ENCODE peak calls at places on chromosome 1, in ten cellular contexts. R is endodermal cell, K is fibroblast of lung, G is DND-41, N is Karpas-422, X is HCT116, P is hepatocyte, F is suprapubic skin, M is left ventricle myocardium inferior, D is right cardiac atrium. Y is an unnamed sample.

GRCh38 chr1:114153051-114153620 is 533 bp downstream of the SYT6 start:
- DNase-seq in R (no peak), K (no peak), G (no peak), N (no peak), X (no peak), P (peak; percentile 32), F (no peak), M (no peak), D (no peak), Y (no peak)

GRCh38 chr1:100883963-100884362 is 10.7 kb downstream of the EXTL2 start:
- DNase-seq in R (no peak), K (peak; percentile 67), G (no peak), N (no peak), X (no peak), P (peak; percentile 47), F (no peak), M (no peak), D (no peak), Y (no peak)

GRCh38 chr1:22500476-22500875 is 48.8 kb downstream of the ZBTB40 start:
- DNase-seq in R (no peak), K (peak; percentile 72), G (no peak), N (no peak), X (peak; percentile 2), P (peak; percentile 13), F (no peak), M (no peak), D (peak; percentile 38), Y (peak; percentile 74)

GRCh38 chr1:68889471-68889870 is 392.6 kb upstream of the DEPDC1 start:
- DNase-seq in R (no peak), K (no peak), G (no peak), N (no peak), X (no peak), P (no peak), F (no peak), M (no peak), D (no peak), Y (no peak)

GRCh38 chr1:87104945-87105344 is 190.5 kb downstream of the HS2ST1 start:
- DNase-seq in R (no peak), K (no peak), G (no peak), N (no peak), X (no peak), P (no peak), F (no peak), M (no peak), D (no peak), Y (no peak)

GRCh38 chr1:56336972-56337371 is 242.4 kb downstream of the PLPP3 start:
- DNase-seq in R (no peak), K (peak; percentile 40), G (no peak), N (no peak), X (no peak), P (no peak), F (no peak), M (no peak), D (no peak), Y (no peak)

GRCh38 chr1:231315887-231316286 is 21.8 kb downstream of the EXOC8 start:
- DNase-seq in R (peak; percentile 89), K (no peak), G (peak; percentile 41), N (peak; percentile 89), X (peak; percentile 44), P (peak; percentile 24), F (no peak), M (peak; percentile 24), D (no peak), Y (no peak)

GRCh38 chr1:77794550-77794949 is 15.1 kb downstream of the MIGA1 start:
- DNase-seq in R (no peak), K (no peak), G (no peak), N (no peak), X (no peak), P (no peak), F (no peak), M (no peak), D (no peak), Y (no peak)

GRCh38 chr1:206700445-206701036 is 15.8 kb downstream of the MAPKAPK2 start:
- DNase-seq in R (no peak), K (no peak), G (no peak), N (no peak), X (no peak), P (no peak), F (no peak), M (no peak), D (no peak), Y (no peak)

GRCh38 chr1:206696812-206697585 is 12.3 kb downstream of the MAPKAPK2 start:
- DNase-seq in R (no peak), K (no peak), G (no peak), N (no peak), X (no peak), P (no peak), F (no peak), M (no peak), D (no peak), Y (no peak)

GRCh38 chr1:206698990-206699586 is 14.4 kb downstream of the MAPKAPK2 start:
- DNase-seq in R (no peak), K (no peak), G (no peak), N (no peak), X (no peak), P (no peak), F (no peak), M (no peak), D (no peak), Y (no peak)

GRCh38 chr1:206698011-206698410 is 13.3 kb downstream of the MAPKAPK2 start:
- DNase-seq in R (no peak), K (no peak), G (no peak), N (no peak), X (no peak), P (no peak), F (no peak), M (no peak), D (no peak), Y (no peak)

DNA sequence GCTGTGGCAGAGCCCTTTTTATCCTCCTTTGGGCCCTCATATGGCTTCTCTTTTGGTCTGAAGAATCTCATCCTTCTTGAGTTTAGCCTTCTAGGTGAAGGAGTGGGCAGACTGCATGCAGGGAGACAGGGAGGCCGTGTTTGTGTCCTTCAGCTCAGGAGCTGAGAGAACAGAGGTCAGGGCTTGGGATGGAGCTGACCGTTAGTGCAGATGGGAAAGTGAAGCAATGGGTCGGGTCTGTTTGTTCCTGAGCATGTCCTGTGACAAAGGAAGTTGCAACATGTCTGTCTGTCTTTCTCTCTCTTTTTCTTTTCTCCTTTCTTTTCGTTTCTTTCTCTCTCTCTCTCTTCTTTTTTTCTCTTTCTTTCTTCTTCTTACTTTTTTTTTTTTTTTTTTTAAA is 14.9 kb downstream of the MAPKAPK2 start:
- DNase-seq in R (no peak), K (no peak), G (no peak), N (no peak), X (no peak), P (no peak), F (no peak), M (no peak), D (no peak), Y (no peak)
- H3K4me3 ChIP-seq in R (no peak overlapping the region), K (no peak overlapping the region), G (no peak overlapping the region), N (no peak overlapping the region), X (no peak overlapping the region), P (no peak overlapping the region), F (no peak overlapping the region), M (peak overlapping the region; percentile 16), D (no peak overlapping the region), Y (no peak overlapping the region)

GRCh38 chr1:233114159-233114558 is 163.7 kb downstream of the NTPCR start:
- DNase-seq in R (peak; percentile 64), K (peak; percentile 80), G (no peak), N (no peak), X (peak; percentile 29), P (no peak), F (no peak), M (no peak), D (no peak), Y (peak; percentile 42)

GRCh38 chr1:233113009-233113712 is 162.8 kb downstream of the NTPCR start:
- DNase-seq in R (peak; percentile 75), K (peak; percentile 100), G (peak; percentile 70), N (no peak), X (peak; percentile 94), P (peak; percentile 87), F (peak; percentile 87), M (peak; percentile 71), D (peak; percentile 83), Y (peak; percentile 71)

GRCh38 chr1:233113713-233114028 is 163.3 kb downstream of the NTPCR start:
- DNase-seq in R (peak; percentile 90), K (no peak), G (no peak), N (no peak), X (no peak), P (no peak), F (no peak), M (no peak), D (no peak), Y (no peak)

GRCh38 chr1:233111731-233112130 is 161.3 kb downstream of the NTPCR start:
- DNase-seq in R (no peak), K (no peak), G (no peak), N (no peak), X (no peak), P (no peak), F (no peak), M (no peak), D (no peak), Y (no peak)

GRCh38 chr1:233112184-233113008 is 162.0 kb downstream of the NTPCR start:
- DNase-seq in R (peak; percentile 55), K (peak; percentile 54), G (no peak), N (no peak), X (no peak), P (no peak), F (no peak), M (no peak), D (no peak), Y (peak; percentile 92)
- H3K4me1 ChIP-seq in R (peaks cover 9% of the 10 kb centered on the region), K (peaks cover 17% of the 10 kb centered on the region), G (peaks cover 26% of the 10 kb centered on the region), N (no peaks in the 10 kb centered on the region), X (peaks cover 30% of the 10 kb centered on the region), P (peaks cover 17% of the 10 kb centered on the region), F (peaks cover 29% of the 10 kb centered on the region), M (peaks cover 36% of the 10 kb centered on the region), D (peaks cover 4% of the 10 kb centered on the region), Y (peaks cover 23% of the 10 kb centered on the region)

GRCh38 chr1:179156026-179156425 is 73.5 kb downstream of the ABL2 start:
- DNase-seq in R (no peak), K (no peak), G (no peak), N (peak; percentile 14), X (no peak), P (no peak), F (no peak), M (no peak), D (no peak), Y (no peak)

GRCh38 chr1:179151908-179152682 is 70.2 kb downstream of the TOR3A start:
- DNase-seq in R (no peak), K (peak; percentile 41), G (no peak), N (peak; percentile 63), X (no peak), P (peak; percentile 49), F (no peak), M (no peak), D (no peak), Y (no peak)

GRCh38 chr1:179154437-179154836 is 72.6 kb downstream of the TOR3A start:
- DNase-seq in R (no peak), K (no peak), G (no peak), N (no peak), X (no peak), P (no peak), F (no peak), M (no peak), D (no peak), Y (no peak)

GRCh38 chr1:179155615-179156014 is 73.7 kb downstream of the TOR3A start:
- DNase-seq in R (no peak), K (no peak), G (no peak), N (peak; percentile 11), X (no peak), P (no peak), F (no peak), M (no peak), D (no peak), Y (no peak)

GRCh38 chr1:179153217-179153616 is 71.3 kb downstream of the TOR3A start:
- DNase-seq in R (no peak), K (peak; percentile 83), G (no peak), N (no peak), X (no peak), P (no peak), F (no peak), M (no peak), D (no peak), Y (no peak)
- H3K4me3 ChIP-seq in R (no peak overlapping the region), K (no peak overlapping the region), G (no peak overlapping the region), N (no peak overlapping the region), X (no peak overlapping the region), P (no peak overlapping the region), F (no peak overlapping the region), M (no peak overlapping the region), D (no peak overlapping the region), Y (no peak overlapping the region)

DNA sequence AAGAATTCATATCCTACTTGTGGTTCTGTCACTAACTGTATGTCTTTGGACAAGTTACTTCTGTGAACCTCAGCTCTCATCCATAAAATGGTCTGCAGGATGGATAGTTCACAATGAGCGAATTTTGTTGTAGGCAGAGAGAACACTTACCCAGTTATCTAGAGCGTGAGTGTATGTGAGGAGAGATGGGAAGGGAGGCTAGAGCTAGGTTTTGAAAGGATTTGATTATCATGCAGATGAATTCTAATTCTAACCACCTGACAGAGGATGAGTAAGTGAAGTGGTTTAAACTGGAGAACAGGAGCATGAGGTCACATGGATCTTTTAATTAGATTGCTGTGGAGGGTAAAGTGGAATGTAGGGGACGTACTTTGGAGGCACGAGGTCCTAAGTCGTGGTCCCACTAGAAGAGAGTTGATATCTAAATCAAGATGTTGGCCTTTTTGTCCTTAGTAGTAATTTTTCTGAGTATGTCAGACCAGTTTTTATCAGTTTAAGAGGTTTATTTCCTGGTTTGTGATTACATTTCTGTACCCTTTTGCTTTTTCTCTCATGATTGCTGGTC is 5.0 kb downstream of the SUCO start:
- DNase-seq in R (no peak), K (peak; percentile 75), G (no peak), N (no peak), X (no peak), P (no peak), F (no peak), M (no peak), D (no peak), Y (no peak)
- H3K4me1 ChIP-seq in R (peaks cover 27% of the 10 kb centered on the region), K (no peaks in the 10 kb centered on the region), G (peaks cover 41% of the 10 kb centered on the region), N (peaks cover 78% of the 10 kb centered on the region), X (no peaks in the 10 kb centered on the region), P (peaks cover 10% of the 10 kb centered on the region), F (peaks cover 33% of the 10 kb centered on the region), M (peaks cover 93% of the 10 kb centered on the region), D (peaks cover 3% of the 10 kb centered on the region), Y (peaks cover 14% of the 10 kb centered on the region)

Y was measured in thyroid gland.